ENCODE peak calls at places on chromosomes 6 and 20, in eight cellular contexts. F is tibial nerve; E is upper lobe of right lung; B is mammary epithelial cell; D is left ventricle myocardium inferior; J is naive thymus-derived CD4-positive, alpha-beta T cell; T is upper lobe of left lung; I is astrocyte. U is an unnamed sample.
A peak's percentile ranks its signal among the peaks of the same experiment; 100 is the strongest.

GRCh38 chr6:4672772-4673171 is 103.4 kb upstream of the CDYL start:
- DNase-seq in F (no peak), E (no peak), B (no peak), D (no peak), J (no peak), T (no peak), I (peak; percentile 61), U (no peak)

GRCh38 chr20:41482647-41483552 is 116.3 kb upstream of the EMILIN3 start:
- DNase-seq in F (no peak), E (no peak), B (peak; percentile 11), D (no peak), J (no peak), T (no peak), I (peak; percentile 97), U (peak; percentile 46)

GRCh38 chr20:19741914-19742313 is 16.1 kb upstream of the RIN2 start:
- DNase-seq in F (no peak), E (no peak), B (no peak), D (no peak), J (no peak), T (no peak), I (no peak), U (no peak)

GRCh38 chr6:67933278-67933677 is 701.8 kb upstream of the ADGRB3 start:
- DNase-seq in F (no peak), E (no peak), B (no peak), D (no peak), J (no peak), T (no peak), I (no peak), U (no peak)

GRCh38 chr6:126210398-126211075 is 129.4 kb upstream of the CENPW start:
- DNase-seq in F (no peak), E (no peak), B (peak; percentile 10), D (no peak), J (no peak), T (no peak), I (peak; percentile 41), U (no peak)

GRCh38 chr6:160431231-160431630 is 83.1 kb downstream of the SLC22A3 start:
- DNase-seq in F (peak; percentile 36), E (no peak), B (no peak), D (peak; percentile 62), J (no peak), T (no peak), I (peak; percentile 98), U (no peak)

GRCh38 chr20:41408986-41409385 is 42.4 kb upstream of the EMILIN3 start:
- DNase-seq in F (no peak), E (no peak), B (no peak), D (no peak), J (no peak), T (peak; percentile 62), I (no peak), U (peak; percentile 90)

GRCh38 chr6:15417811-15418210 is 171.9 kb downstream of the JARID2 start:
- DNase-seq in F (no peak), E (no peak), B (peak; percentile 98), D (no peak), J (no peak), T (no peak), I (peak; percentile 84), U (no peak)

GRCh38 chr20:37526238-37526838 is 1.3 kb downstream of the BLCAP start:
- DNase-seq in F (no peak), E (no peak), B (peak; percentile 90), D (no peak), J (no peak), T (no peak), I (peak; percentile 27), U (peak; percentile 76)
- H3K4me1 ChIP-seq in F (peaks cover 27% of the 10 kb centered on the region), E (peaks cover 32% of the 10 kb centered on the region), B (peaks cover 48% of the 10 kb centered on the region), D (peaks cover 72% of the 10 kb centered on the region), J (peaks cover 30% of the 10 kb centered on the region), T (peaks cover 43% of the 10 kb centered on the region), I (peaks cover 27% of the 10 kb centered on the region), U (peaks cover 38% of the 10 kb centered on the region)

GRCh38 chr6:133187114-133187513 is 54.0 kb upstream of the EYA4 start:
- DNase-seq in F (no peak), E (no peak), B (no peak), D (no peak), J (no peak), T (no peak), I (no peak), U (no peak)
- H3K4me1 ChIP-seq in F (peaks cover 5% of the 10 kb centered on the region), E (no peaks in the 10 kb centered on the region), B (no peaks in the 10 kb centered on the region), D (peaks cover 4% of the 10 kb centered on the region), J (no peaks in the 10 kb centered on the region), T (no peaks in the 10 kb centered on the region), I (peaks cover 7% of the 10 kb centered on the region), U (no peaks in the 10 kb centered on the region)

GRCh38 chr6:158653577-158654354 is 3.9 kb downstream of the SYTL3 start:
- DNase-seq in F (no peak), E (peak; percentile 69), B (no peak), D (no peak), J (peak; percentile 99), T (no peak), I (peak; percentile 64), U (peak; percentile 94)

GRCh38 chr6:158660331-158660730 is 10.5 kb downstream of the SYTL3 start:
- DNase-seq in F (no peak), E (no peak), B (no peak), D (no peak), J (peak; percentile 70), T (no peak), I (no peak), U (no peak)

GRCh38 chr6:158654498-158654897 is 4.6 kb downstream of the SYTL3 start:
- DNase-seq in F (no peak), E (peak; percentile 80), B (peak; percentile 20), D (peak; percentile 82), J (no peak), T (no peak), I (peak; percentile 85), U (peak; percentile 95)

GRCh38 chr6:158654960-158655485 is 5.2 kb downstream of the SYTL3 start:
- DNase-seq in F (no peak), E (peak; percentile 29), B (no peak), D (no peak), J (peak; percentile 34), T (no peak), I (peak; percentile 76), U (no peak)

GRCh38 chr6:158655569-158656450 is 6.0 kb downstream of the SYTL3 start:
- DNase-seq in F (no peak), E (peak; percentile 78), B (no peak), D (no peak), J (no peak), T (no peak), I (no peak), U (no peak)
- H3K4me1 ChIP-seq in F (no peaks in the 10 kb centered on the region), E (peaks cover 44% of the 10 kb centered on the region), B (no peaks in the 10 kb centered on the region), D (peaks cover 25% of the 10 kb centered on the region), J (peaks cover 53% of the 10 kb centered on the region), T (peaks cover 32% of the 10 kb centered on the region), I (peaks cover 24% of the 10 kb centered on the region), U (peaks cover 51% of the 10 kb centered on the region)

GRCh38 chr6:44207966-44208365 is 8.8 kb upstream of the MYMX start:
- DNase-seq in F (no peak), E (no peak), B (no peak), D (no peak), J (no peak), T (no peak), I (no peak), U (no peak)
- H3K4me1 ChIP-seq in F (no peaks in the 10 kb centered on the region), E (no peaks in the 10 kb centered on the region), B (no peaks in the 10 kb centered on the region), D (peaks cover 9% of the 10 kb centered on the region), J (no peaks in the 10 kb centered on the region), T (no peaks in the 10 kb centered on the region), I (no peaks in the 10 kb centered on the region), U (no peaks in the 10 kb centered on the region)

GRCh38 chr6:170292111-170292777 is 1.4 kb upstream of the DLL1 start:
- DNase-seq in F (no peak), E (no peak), B (no peak), D (no peak), J (no peak), T (no peak), I (no peak), U (no peak)
- H3K4me1 ChIP-seq in F (peaks cover 66% of the 10 kb centered on the region), E (peaks cover 56% of the 10 kb centered on the region), B (peaks cover 39% of the 10 kb centered on the region), D (peaks cover 83% of the 10 kb centered on the region), J (peaks cover 49% of the 10 kb centered on the region), T (peaks cover 73% of the 10 kb centered on the region), I (peaks cover 12% of the 10 kb centered on the region), U (peaks cover 46% of the 10 kb centered on the region)

DNA sequence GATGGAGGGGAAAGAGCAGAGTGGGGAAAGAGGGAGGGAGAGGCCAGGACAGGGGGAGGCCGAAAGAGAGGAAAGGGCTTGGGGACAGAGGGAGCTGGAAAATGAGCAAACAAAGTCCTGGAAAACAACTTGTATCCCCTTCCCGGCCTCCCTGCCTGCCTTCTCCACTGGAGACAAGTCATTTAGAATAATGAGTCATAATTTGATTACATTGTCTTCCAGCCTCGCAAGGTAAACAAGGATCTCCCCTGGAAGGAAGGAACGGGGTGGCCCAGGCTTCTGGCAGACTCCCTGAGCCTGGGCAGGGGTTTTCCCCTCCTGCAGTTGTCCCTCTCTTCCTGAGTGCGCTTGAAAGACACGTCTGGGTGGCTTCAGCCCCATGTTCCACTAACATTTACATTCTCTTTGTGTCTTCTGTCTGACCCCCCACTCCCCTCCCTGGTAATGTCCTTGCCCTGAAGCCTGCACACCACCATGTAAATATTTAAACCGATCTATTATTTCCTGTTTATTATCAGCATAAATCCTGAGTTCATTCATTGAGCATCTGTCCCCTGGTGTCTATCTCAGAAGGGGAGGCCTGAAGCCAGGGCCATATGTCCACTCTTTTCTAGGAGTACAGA is 12.1 kb upstream of the MRPS18A start:
- DNase-seq in F (no peak), E (no peak), B (no peak), D (no peak), J (no peak), T (no peak), I (no peak), U (peak; percentile 94)
- H3K4me1 ChIP-seq in F (peaks cover 30% of the 10 kb centered on the region), E (peaks cover 48% of the 10 kb centered on the region), B (no peaks in the 10 kb centered on the region), D (peaks cover 78% of the 10 kb centered on the region), J (no peaks in the 10 kb centered on the region), T (peaks cover 52% of the 10 kb centered on the region), I (peaks cover 25% of the 10 kb centered on the region), U (peaks cover 48% of the 10 kb centered on the region)

GRCh38 chr6:156889469-156889868 is 112.3 kb downstream of the ARID1B start:
- DNase-seq in F (no peak), E (no peak), B (no peak), D (no peak), J (no peak), T (no peak), I (no peak), U (no peak)
- H3K4me1 ChIP-seq in F (peaks cover 22% of the 10 kb centered on the region), E (peaks cover 38% of the 10 kb centered on the region), B (no peaks in the 10 kb centered on the region), D (peaks cover 79% of the 10 kb centered on the region), J (peaks cover 20% of the 10 kb centered on the region), T (peaks cover 16% of the 10 kb centered on the region), I (peaks cover 4% of the 10 kb centered on the region), U (no peaks in the 10 kb centered on the region)

DNA sequence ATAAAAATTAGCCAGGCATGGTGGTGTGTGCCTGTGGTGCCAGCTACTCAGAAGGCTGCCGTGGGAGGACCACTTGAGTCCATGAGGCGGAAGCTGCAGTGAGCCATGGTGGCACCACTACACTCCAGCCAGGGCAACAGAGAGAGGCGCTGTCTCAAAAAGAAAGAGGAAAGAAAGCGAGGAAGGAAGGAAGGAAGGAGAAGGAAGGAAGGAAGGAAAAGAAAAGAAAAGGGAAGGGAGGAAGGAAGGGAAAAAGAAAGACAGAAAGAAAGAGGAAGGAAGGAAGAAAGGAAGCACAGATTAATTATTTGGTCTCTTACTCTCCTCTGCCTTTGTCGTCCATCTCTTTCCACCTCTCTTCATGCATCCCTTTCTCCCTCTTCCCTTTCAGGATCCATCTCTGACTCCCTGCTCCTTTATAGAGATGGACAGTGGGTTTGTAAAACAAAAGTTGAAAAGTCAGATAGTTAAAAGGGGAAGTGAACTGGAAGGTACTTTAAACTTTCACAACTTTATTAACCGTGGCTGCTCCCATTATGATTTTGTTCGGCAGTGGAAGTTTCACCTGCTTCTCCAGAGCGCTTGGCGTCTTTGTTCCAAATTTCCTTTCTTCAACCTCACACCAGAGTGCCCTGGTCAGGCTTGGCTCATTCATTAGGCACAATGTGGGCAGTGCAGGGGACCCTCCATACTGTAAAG is 1.5 kb downstream of the HLA-DQA1 start:
- DNase-seq in F (no peak), E (no peak), B (no peak), D (no peak), J (no peak), T (no peak), I (no peak), U (no peak)
- H3K4me1 ChIP-seq in F (no peaks in the 10 kb centered on the region), E (no peaks in the 10 kb centered on the region), B (no peaks in the 10 kb centered on the region), D (no peaks in the 10 kb centered on the region), J (no peaks in the 10 kb centered on the region), T (no peaks in the 10 kb centered on the region), I (no peaks in the 10 kb centered on the region), U (no peaks in the 10 kb centered on the region)

U was measured in SJSA1.